ENCODE peak calls at places on chromosomes 11 and 22, in five cellular contexts. One of them, this sample, is unnamed. For H3K4me1, the result is how much of the 10 kb centered on the place peaks cover.

GRCh38 chr22:23058481-23059336 is 11.6 kb upstream of the GNAZ start:
- DNase-seq in GM23338: no peak
- DNase-seq in fibroblast of lung: no peak
- DNase-seq in hepatocyte: peak
- DNase-seq in H9: peak
- DNase-seq in this sample: no peak

GRCh38 chr22:35687461-35687860 is 30.2 kb upstream of the APOL5 start:
- DNase-seq in GM23338: no peak
- DNase-seq in H9: no peak
- DNase-seq in fibroblast of lung: no peak
- DNase-seq in hepatocyte: no peak
- DNase-seq in this sample: no peak

GRCh38 chr22:47142427-47143046 is 380.1 kb downstream of the TBC1D22A start:
- DNase-seq in fibroblast of lung: no peak
- DNase-seq in GM23338: no peak
- DNase-seq in hepatocyte: no peak
- DNase-seq in H9: no peak
- DNase-seq in this sample: no peak

GRCh38 chr11:102114032-102114431 is 3.8 kb downstream of the YAP1 start:
- DNase-seq in GM23338: peak
- DNase-seq in hepatocyte: peak
- DNase-seq in H9: no peak
- DNase-seq in fibroblast of lung: no peak
- DNase-seq in this sample: peak

GRCh38 chr22:46738642-46738960 is 549 bp upstream of the CERK start:
- DNase-seq in hepatocyte: no peak
- DNase-seq in GM23338: peak
- DNase-seq in H9: no peak
- DNase-seq in fibroblast of lung: no peak
- DNase-seq in this sample: no peak

GRCh38 chr11:134019500-134019899 is 49.4 kb upstream of the JAM3 start:
- DNase-seq in hepatocyte: no peak
- DNase-seq in fibroblast of lung: no peak
- DNase-seq in GM23338: no peak
- DNase-seq in H9: no peak
- DNase-seq in this sample: no peak

GRCh38 chr11:132848336-132848735 is 684.0 kb downstream of the OPCML start:
- DNase-seq in fibroblast of lung: peak
- DNase-seq in H9: no peak
- DNase-seq in GM23338: no peak
- DNase-seq in hepatocyte: no peak
- DNase-seq in this sample: peak

GRCh38 chr11:108084811-108085210 is 36.6 kb upstream of the ACAT1 start:
- DNase-seq in hepatocyte: no peak
- DNase-seq in H9: no peak
- DNase-seq in GM23338: no peak
- DNase-seq in fibroblast of lung: no peak
- DNase-seq in this sample: no peak

GRCh38 chr11:80136991-80137390 is 696.2 kb upstream of the TENM4 start:
- DNase-seq in fibroblast of lung: peak
- DNase-seq in hepatocyte: no peak
- DNase-seq in GM23338: no peak
- DNase-seq in H9: no peak
- DNase-seq in this sample: peak

GRCh38 chr11:9710852-9711251 is 47.0 kb downstream of the SWAP70 start:
- DNase-seq in GM23338: no peak
- DNase-seq in H9: no peak
- DNase-seq in fibroblast of lung: no peak
- DNase-seq in hepatocyte: no peak
- DNase-seq in this sample: no peak

GRCh38 chr22:24068377-24068680 is 57.2 kb downstream of the CABIN1 start:
- DNase-seq in hepatocyte: no peak
- DNase-seq in H9: no peak
- DNase-seq in fibroblast of lung: no peak
- DNase-seq in GM23338: no peak
- DNase-seq in this sample: no peak

GRCh38 chr11:124756033-124756752 is 4.1 kb upstream of the VSIG2 start:
- DNase-seq in hepatocyte: no peak
- DNase-seq in GM23338: no peak
- DNase-seq in H9: no peak
- DNase-seq in fibroblast of lung: no peak
- DNase-seq in this sample: no peak

GRCh38 chr11:19377855-19378254 is 137.1 kb upstream of the E2F8 start:
- DNase-seq in fibroblast of lung: no peak
- DNase-seq in H9: no peak
- DNase-seq in hepatocyte: no peak
- DNase-seq in GM23338: no peak
- DNase-seq in this sample: no peak

GRCh38 chr11:61028135-61028729 is 56.8 kb downstream of the CD6 start:
- DNase-seq in hepatocyte: no peak
- DNase-seq in GM23338: no peak
- DNase-seq in fibroblast of lung: no peak
- DNase-seq in H9: no peak
- DNase-seq in this sample: no peak

GRCh38 chr11:61820174-61820573 is 3.4 kb upstream of the FADS1 start:
- DNase-seq in hepatocyte: no peak
- DNase-seq in GM23338: no peak
- DNase-seq in fibroblast of lung: peak
- DNase-seq in H9: no peak
- DNase-seq in this sample: peak

DNA sequence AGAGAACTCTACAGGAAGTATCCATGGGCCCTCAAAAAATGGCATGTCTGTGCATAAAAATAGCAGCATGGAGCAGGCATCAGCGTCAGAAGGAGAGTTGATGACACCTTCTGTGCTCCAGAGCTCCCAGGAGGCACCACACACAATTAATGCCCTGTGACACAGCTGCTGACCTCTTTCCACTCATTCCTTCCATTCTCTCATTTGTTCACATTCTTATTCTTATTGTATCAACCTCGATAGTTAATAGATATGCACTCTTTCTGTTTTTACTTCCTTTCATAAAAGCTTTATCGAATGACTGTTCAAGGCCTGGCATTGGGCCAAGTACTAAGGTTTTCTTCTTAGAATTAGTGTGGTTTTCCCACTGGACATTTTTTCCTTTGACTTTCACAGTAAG is 266.0 kb upstream of the MTNR1B start:
- DNase-seq in fibroblast of lung: peak
- DNase-seq in GM23338: no peak
- DNase-seq in H9: no peak
- DNase-seq in hepatocyte: no peak
- DNase-seq in this sample: peak
- H2AFZ ChIP-seq in fibroblast of lung: no peak
- H2AFZ ChIP-seq in GM23338: no peak
- H2AFZ ChIP-seq in H9: no peak
- H2AFZ ChIP-seq in hepatocyte: no peak
- H2AFZ ChIP-seq in this sample: no peak

GRCh38 chr11:36431429-36432092 is 78.5 kb downstream of the TRAF6 start:
- DNase-seq in hepatocyte: peak
- DNase-seq in fibroblast of lung: peak
- DNase-seq in H9: no peak
- DNase-seq in GM23338: no peak
- DNase-seq in this sample: peak
- H3K27ac ChIP-seq in hepatocyte: peak
- H3K27ac ChIP-seq in fibroblast of lung: no peak
- H3K27ac ChIP-seq in H9: no peak
- H3K27ac ChIP-seq in GM23338: no peak
- H3K27ac ChIP-seq in this sample: peak

GRCh38 chr11:11733246-11733763 is 108.5 kb upstream of the USP47 start:
- DNase-seq in GM23338: no peak
- DNase-seq in H9: no peak
- DNase-seq in hepatocyte: no peak
- DNase-seq in fibroblast of lung: no peak
- DNase-seq in this sample: no peak
- H3K4me1 ChIP-seq in GM23338: under half
- H3K4me1 ChIP-seq in H9: under half
- H3K4me1 ChIP-seq in hepatocyte: under half
- H3K4me1 ChIP-seq in fibroblast of lung: under half
- H3K4me1 ChIP-seq in this sample: under half

GRCh38 chr11:94705419-94705818 is 62.7 kb upstream of the AMOTL1 start:
- DNase-seq in GM23338: no peak
- DNase-seq in hepatocyte: no peak
- DNase-seq in fibroblast of lung: no peak
- DNase-seq in H9: no peak
- DNase-seq in this sample: no peak
- H2AFZ ChIP-seq in GM23338: no peak
- H2AFZ ChIP-seq in hepatocyte: no peak
- H2AFZ ChIP-seq in fibroblast of lung: no peak
- H2AFZ ChIP-seq in H9: no peak
- H2AFZ ChIP-seq in this sample: peak

GRCh38 chr22:40588726-40589125 is 47.8 kb downstream of the MRTFA start:
- DNase-seq in H9: no peak
- DNase-seq in GM23338: no peak
- DNase-seq in hepatocyte: peak
- DNase-seq in fibroblast of lung: no peak
- DNase-seq in this sample: peak
- H3K27ac ChIP-seq in H9: no peak
- H3K27ac ChIP-seq in GM23338: no peak
- H3K27ac ChIP-seq in hepatocyte: peak
- H3K27ac ChIP-seq in fibroblast of lung: no peak
- H3K27ac ChIP-seq in this sample: peak

GRCh38 chr11:126742582-126742981 is 258.0 kb downstream of the KIRREL3 start:
- DNase-seq in fibroblast of lung: no peak
- DNase-seq in GM23338: no peak
- DNase-seq in hepatocyte: no peak
- DNase-seq in H9: no peak
- DNase-seq in this sample: no peak
- H3K4me1 ChIP-seq in fibroblast of lung: under half
- H3K4me1 ChIP-seq in GM23338: under half
- H3K4me1 ChIP-seq in hepatocyte: under half
- H3K4me1 ChIP-seq in H9: under half
- H3K4me1 ChIP-seq in this sample: under half

DNA sequence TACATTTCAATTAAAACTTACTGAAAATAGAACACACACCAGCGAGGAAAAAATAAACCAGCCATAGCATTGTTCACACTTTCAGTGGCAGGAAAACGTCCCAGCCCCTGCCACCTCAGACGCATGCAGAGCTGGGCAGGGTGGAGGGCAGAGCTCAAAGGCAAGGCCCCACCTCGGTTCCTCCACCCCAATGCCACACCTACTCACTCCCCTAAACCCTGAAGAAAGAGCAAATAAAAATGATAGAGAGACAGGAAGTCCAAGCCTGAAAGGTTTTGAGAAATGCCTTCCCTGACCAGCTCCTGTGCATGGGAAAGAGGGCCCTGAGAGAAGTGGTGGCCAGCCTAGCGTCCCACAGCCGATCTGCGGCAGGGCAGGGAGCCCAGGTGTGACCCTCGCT is 14.9 kb downstream of the B3GNT6 start:
- DNase-seq in hepatocyte: no peak
- DNase-seq in GM23338: no peak
- DNase-seq in fibroblast of lung: no peak
- DNase-seq in H9: no peak
- DNase-seq in this sample: no peak
- H2AFZ ChIP-seq in hepatocyte: no peak
- H2AFZ ChIP-seq in GM23338: no peak
- H2AFZ ChIP-seq in fibroblast of lung: no peak
- H2AFZ ChIP-seq in H9: no peak
- H2AFZ ChIP-seq in this sample: no peak

DNA sequence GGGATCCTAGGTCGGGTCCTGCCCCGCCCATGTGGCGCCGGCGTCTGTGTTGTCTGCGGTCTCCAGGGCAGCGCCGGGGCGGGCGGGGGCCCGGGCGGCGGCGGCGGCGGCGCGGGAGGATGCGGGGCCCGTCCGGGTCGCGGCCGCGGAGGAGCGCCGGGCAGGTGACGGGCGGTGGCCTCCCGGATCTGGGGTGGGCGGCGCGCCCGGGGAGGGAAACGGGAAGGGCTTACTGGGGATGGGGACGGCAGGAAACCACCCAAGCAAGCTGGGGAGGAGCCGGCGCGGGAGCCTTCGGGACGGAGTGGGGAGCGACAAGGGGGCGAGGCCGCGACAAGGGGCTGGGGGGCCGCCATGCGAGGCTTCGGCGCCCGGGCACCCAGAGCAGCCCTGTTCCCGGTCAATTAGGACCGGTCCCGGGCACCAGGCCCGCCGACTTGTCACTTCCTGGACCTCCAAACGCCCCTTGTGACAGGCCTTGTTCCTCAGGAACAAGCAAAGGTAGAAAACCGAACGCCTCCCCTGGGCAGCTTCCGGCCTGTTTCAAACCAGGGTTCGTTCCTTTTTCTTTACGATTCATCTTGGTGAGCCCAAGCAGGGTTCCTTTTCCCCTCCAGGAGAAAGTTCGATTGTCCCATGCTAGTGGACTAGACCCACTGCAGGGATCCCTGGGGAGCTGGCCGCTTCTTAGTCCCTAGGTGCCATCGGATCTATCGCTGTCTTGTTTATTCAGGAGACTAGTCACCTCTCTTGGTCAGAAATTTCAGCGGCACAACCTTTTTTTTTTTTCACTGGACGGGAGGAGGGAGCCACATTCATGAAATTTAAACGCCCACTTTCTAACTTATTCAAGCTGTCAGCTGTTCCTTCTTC is 486 bp downstream of the JHY start:
- DNase-seq in hepatocyte: peak
- DNase-seq in H9: peak
- DNase-seq in GM23338: peak
- DNase-seq in fibroblast of lung: peak
- DNase-seq in this sample: peak
- H3K27ac ChIP-seq in hepatocyte: peak
- H3K27ac ChIP-seq in H9: no peak
- H3K27ac ChIP-seq in GM23338: no peak
- H3K27ac ChIP-seq in fibroblast of lung: peak
- H3K27ac ChIP-seq in this sample: peak

GRCh38 chr11:33461319-33461718 is 204.1 kb downstream of the HIPK3 start:
- DNase-seq in hepatocyte: no peak
- DNase-seq in H9: no peak
- DNase-seq in GM23338: peak
- DNase-seq in fibroblast of lung: no peak
- DNase-seq in this sample: no peak
- H3K4me1 ChIP-seq in hepatocyte: under half
- H3K4me1 ChIP-seq in H9: under half
- H3K4me1 ChIP-seq in GM23338: under half
- H3K4me1 ChIP-seq in fibroblast of lung: under half
- H3K4me1 ChIP-seq in this sample: under half

DNA sequence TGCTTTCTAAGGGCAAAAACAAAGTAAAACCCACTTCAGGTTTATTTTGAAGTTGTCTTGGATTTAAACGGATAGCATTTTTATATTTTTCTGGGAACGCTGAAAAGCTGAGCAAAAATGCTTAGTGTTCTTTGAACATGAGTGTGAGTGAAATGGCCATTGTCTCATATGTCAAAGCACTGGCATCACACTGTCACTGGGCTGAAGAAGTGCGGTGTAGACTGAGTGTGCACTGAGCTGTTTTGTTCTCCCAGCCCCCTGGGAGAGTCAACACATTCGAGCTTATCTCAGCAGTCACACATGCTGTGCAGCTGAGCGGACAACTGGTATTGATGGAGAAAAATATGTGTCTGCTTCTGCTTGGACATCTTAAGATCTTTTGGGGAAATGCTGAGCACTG is 90.7 kb downstream of the TECTA start:
- DNase-seq in GM23338: no peak
- DNase-seq in hepatocyte: no peak
- DNase-seq in H9: no peak
- DNase-seq in fibroblast of lung: no peak
- DNase-seq in this sample: no peak
- H2AFZ ChIP-seq in GM23338: no peak
- H2AFZ ChIP-seq in hepatocyte: no peak
- H2AFZ ChIP-seq in H9: no peak
- H2AFZ ChIP-seq in fibroblast of lung: no peak
- H2AFZ ChIP-seq in this sample: no peak